ENCODE peak calls at places on chromosomes 12 and 14, in eight cellular contexts. One of them, this sample, is unnamed.

GRCh38 chr12:64016521-64016920 is 172.0 kb downstream of the SRGAP1 start:
- DNase-seq in astrocyte of the spinal cord: no peak
- DNase-seq in pancreas: no peak
- DNase-seq in fibroblast of mammary gland: no peak
- DNase-seq in ovary: no peak
- DNase-seq in AG04449: no peak
- DNase-seq in uterus: no peak
- DNase-seq in MG63: no peak
- DNase-seq in this sample: no peak

GRCh38 chr12:117671734-117672133 is 297.1 kb downstream of the KSR2 start:
- DNase-seq in astrocyte of the spinal cord: peak
- DNase-seq in pancreas: peak
- DNase-seq in ovary: no peak
- DNase-seq in fibroblast of mammary gland: peak
- DNase-seq in AG04449: no peak
- DNase-seq in uterus: no peak
- DNase-seq in MG63: peak
- DNase-seq in this sample: peak

GRCh38 chr12:85781751-85782150 is 54.5 kb downstream of the RASSF9 start:
- DNase-seq in uterus: no peak
- DNase-seq in pancreas: no peak
- DNase-seq in MG63: no peak
- DNase-seq in astrocyte of the spinal cord: no peak
- DNase-seq in ovary: no peak
- DNase-seq in AG04449: no peak
- DNase-seq in fibroblast of mammary gland: no peak
- DNase-seq in this sample: no peak

GRCh38 chr14:51293149-51293925 is 53.3 kb downstream of the TMX1 start:
- DNase-seq in astrocyte of the spinal cord: peak
- DNase-seq in pancreas: no peak
- DNase-seq in ovary: no peak
- DNase-seq in fibroblast of mammary gland: peak
- DNase-seq in MG63: peak
- DNase-seq in uterus: peak
- DNase-seq in AG04449: peak
- DNase-seq in this sample: no peak

GRCh38 chr12:79531547-79531946 is 159.2 kb downstream of the PAWR start:
- DNase-seq in MG63: no peak
- DNase-seq in pancreas: no peak
- DNase-seq in ovary: no peak
- DNase-seq in AG04449: no peak
- DNase-seq in fibroblast of mammary gland: no peak
- DNase-seq in uterus: no peak
- DNase-seq in astrocyte of the spinal cord: peak
- DNase-seq in this sample: peak

GRCh38 chr12:47004634-47005033 is 74.8 kb upstream of the PCED1B start:
- DNase-seq in pancreas: no peak
- DNase-seq in uterus: no peak
- DNase-seq in AG04449: no peak
- DNase-seq in fibroblast of mammary gland: no peak
- DNase-seq in astrocyte of the spinal cord: no peak
- DNase-seq in ovary: no peak
- DNase-seq in MG63: no peak
- DNase-seq in this sample: no peak

GRCh38 chr14:53441789-53442188 is 288.7 kb upstream of the DDHD1 start:
- DNase-seq in uterus: no peak
- DNase-seq in MG63: no peak
- DNase-seq in pancreas: no peak
- DNase-seq in ovary: no peak
- DNase-seq in astrocyte of the spinal cord: no peak
- DNase-seq in AG04449: no peak
- DNase-seq in fibroblast of mammary gland: no peak
- DNase-seq in this sample: no peak

GRCh38 chr12:27143676-27144075 is 61.3 kb upstream of the C12orf71 start:
- DNase-seq in astrocyte of the spinal cord: peak
- DNase-seq in ovary: no peak
- DNase-seq in MG63: no peak
- DNase-seq in pancreas: no peak
- DNase-seq in uterus: no peak
- DNase-seq in AG04449: no peak
- DNase-seq in fibroblast of mammary gland: peak
- DNase-seq in this sample: no peak

GRCh38 chr14:90652626-90653025 is 163.6 kb downstream of the TTC7B start:
- DNase-seq in pancreas: no peak
- DNase-seq in AG04449: no peak
- DNase-seq in astrocyte of the spinal cord: no peak
- DNase-seq in ovary: no peak
- DNase-seq in fibroblast of mammary gland: no peak
- DNase-seq in uterus: no peak
- DNase-seq in MG63: no peak
- DNase-seq in this sample: no peak

GRCh38 chr12:6039894-6040601 is 84.4 kb downstream of the VWF start:
- DNase-seq in ovary: peak
- DNase-seq in pancreas: no peak
- DNase-seq in AG04449: no peak
- DNase-seq in uterus: peak
- DNase-seq in astrocyte of the spinal cord: peak
- DNase-seq in MG63: peak
- DNase-seq in fibroblast of mammary gland: peak
- DNase-seq in this sample: peak

GRCh38 chr12:89250648-89251047 is 101.7 kb downstream of the DUSP6 start:
- DNase-seq in fibroblast of mammary gland: peak
- DNase-seq in AG04449: no peak
- DNase-seq in ovary: no peak
- DNase-seq in pancreas: no peak
- DNase-seq in astrocyte of the spinal cord: no peak
- DNase-seq in uterus: no peak
- DNase-seq in MG63: no peak
- DNase-seq in this sample: no peak

GRCh38 chr12:123269980-123270379 is 1.7 kb downstream of the CDK2AP1 start:
- DNase-seq in fibroblast of mammary gland: peak
- DNase-seq in pancreas: peak
- DNase-seq in AG04449: no peak
- DNase-seq in astrocyte of the spinal cord: no peak
- DNase-seq in MG63: no peak
- DNase-seq in uterus: no peak
- DNase-seq in ovary: no peak
- DNase-seq in this sample: peak

GRCh38 chr12:49507139-49507538 is 31.7 kb upstream of the KCNH3 start:
- DNase-seq in AG04449: peak
- DNase-seq in fibroblast of mammary gland: peak
- DNase-seq in MG63: no peak
- DNase-seq in pancreas: no peak
- DNase-seq in astrocyte of the spinal cord: peak
- DNase-seq in uterus: no peak
- DNase-seq in ovary: no peak
- DNase-seq in this sample: peak

GRCh38 chr14:70771781-70772212 is 37.5 kb downstream of the MAP3K9 start:
- DNase-seq in pancreas: no peak
- DNase-seq in fibroblast of mammary gland: no peak
- DNase-seq in AG04449: no peak
- DNase-seq in ovary: no peak
- DNase-seq in astrocyte of the spinal cord: peak
- DNase-seq in MG63: peak
- DNase-seq in uterus: no peak
- DNase-seq in this sample: no peak

GRCh38 chr14:68523326-68523610 is 269.6 kb downstream of the ZFP36L1 start:
- DNase-seq in MG63: no peak
- DNase-seq in pancreas: no peak
- DNase-seq in uterus: no peak
- DNase-seq in fibroblast of mammary gland: no peak
- DNase-seq in ovary: peak
- DNase-seq in astrocyte of the spinal cord: no peak
- DNase-seq in AG04449: no peak
- DNase-seq in this sample: no peak

GRCh38 chr12:118065380-118065779 is 4.4 kb upstream of the WSB2 start:
- DNase-seq in astrocyte of the spinal cord: no peak
- DNase-seq in uterus: no peak
- DNase-seq in MG63: no peak
- DNase-seq in ovary: no peak
- DNase-seq in pancreas: no peak
- DNase-seq in fibroblast of mammary gland: no peak
- DNase-seq in AG04449: no peak
- DNase-seq in this sample: no peak

GRCh38 chr12:7155471-7156034 is 25.4 kb downstream of the CLSTN3 start:
- DNase-seq in pancreas: peak
- DNase-seq in MG63: no peak
- DNase-seq in ovary: no peak
- DNase-seq in uterus: no peak
- DNase-seq in astrocyte of the spinal cord: no peak
- DNase-seq in AG04449: no peak
- DNase-seq in fibroblast of mammary gland: no peak
- DNase-seq in this sample: no peak

GRCh38 chr12:132030367-132031038 is 80.8 kb downstream of the EP400 start:
- DNase-seq in astrocyte of the spinal cord: peak
- DNase-seq in MG63: peak
- DNase-seq in ovary: no peak
- DNase-seq in fibroblast of mammary gland: peak
- DNase-seq in uterus: no peak
- DNase-seq in AG04449: no peak
- DNase-seq in pancreas: no peak
- DNase-seq in this sample: no peak

GRCh38 chr12:87728936-87729593 is 300.1 kb downstream of the C12orf50 start:
- DNase-seq in uterus: no peak
- DNase-seq in astrocyte of the spinal cord: peak
- DNase-seq in ovary: no peak
- DNase-seq in fibroblast of mammary gland: no peak
- DNase-seq in AG04449: peak
- DNase-seq in MG63: no peak
- DNase-seq in pancreas: no peak
- DNase-seq in this sample: no peak

GRCh38 chr12:3201741-3202500 is 124.7 kb downstream of the TSPAN9 start:
- DNase-seq in MG63: no peak
- DNase-seq in ovary: no peak
- DNase-seq in uterus: no peak
- DNase-seq in fibroblast of mammary gland: peak
- DNase-seq in pancreas: no peak
- DNase-seq in astrocyte of the spinal cord: no peak
- DNase-seq in AG04449: no peak
- DNase-seq in this sample: peak

DNA sequence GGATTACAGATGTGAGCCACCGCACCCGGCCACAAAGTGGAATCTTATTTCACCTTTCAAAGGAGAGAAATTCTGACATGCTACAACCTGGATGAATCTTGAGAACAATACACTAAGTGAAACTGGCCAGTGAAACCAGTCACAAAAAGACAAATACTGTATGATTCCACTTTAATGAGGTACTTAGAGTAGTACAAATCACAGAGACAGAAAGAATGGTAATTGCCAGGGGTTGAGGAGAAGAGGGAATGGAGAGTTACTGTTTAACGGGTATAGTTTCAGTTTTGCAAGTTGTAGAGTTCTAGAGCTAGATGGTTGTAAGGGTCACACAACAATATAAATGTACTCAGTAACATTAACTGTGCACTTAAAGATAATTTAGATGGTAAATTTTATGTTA is 33.4 kb downstream of the ADIPOR2 start:
- DNase-seq in fibroblast of mammary gland: no peak
- DNase-seq in MG63: no peak
- DNase-seq in uterus: no peak
- DNase-seq in ovary: no peak
- DNase-seq in pancreas: no peak
- DNase-seq in AG04449: no peak
- DNase-seq in astrocyte of the spinal cord: no peak
- DNase-seq in this sample: no peak
- H3K4me3 ChIP-seq in fibroblast of mammary gland: no peak
- H3K4me3 ChIP-seq in MG63: no peak
- H3K4me3 ChIP-seq in uterus: no peak
- H3K4me3 ChIP-seq in ovary: no peak
- H3K4me3 ChIP-seq in pancreas: no peak
- H3K4me3 ChIP-seq in AG04449: no peak
- H3K4me3 ChIP-seq in astrocyte of the spinal cord: no peak
- H3K4me3 ChIP-seq in this sample: no peak

DNA sequence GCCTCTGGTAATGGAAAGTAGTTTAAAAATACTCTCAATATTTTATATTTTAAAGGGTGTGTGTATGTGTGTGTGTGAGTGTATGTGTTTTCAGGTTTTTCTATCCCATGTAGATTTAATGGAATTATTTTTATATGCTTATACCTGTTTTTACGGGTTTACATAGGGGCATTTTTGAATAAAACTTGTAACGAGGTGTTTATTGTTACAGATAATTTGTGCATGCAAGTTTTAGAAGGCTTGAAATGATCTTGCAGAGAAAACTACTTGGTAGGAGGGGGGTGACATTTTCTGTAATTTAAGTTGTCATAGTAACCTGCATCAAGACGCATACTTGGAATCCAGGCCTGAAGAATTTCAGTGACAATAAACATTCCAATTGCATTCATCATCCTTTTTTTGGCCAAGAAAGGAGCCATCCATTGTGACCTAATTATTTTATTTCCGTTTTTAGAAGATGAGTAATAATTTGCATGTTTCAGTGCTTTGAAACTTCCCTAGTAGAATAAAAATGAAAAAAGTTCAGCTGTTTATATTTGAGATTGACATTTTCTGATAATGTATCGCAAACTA is 39.0 kb downstream of the RASSF8 start:
- DNase-seq in fibroblast of mammary gland: peak
- DNase-seq in AG04449: peak
- DNase-seq in uterus: no peak
- DNase-seq in MG63: no peak
- DNase-seq in astrocyte of the spinal cord: peak
- DNase-seq in ovary: no peak
- DNase-seq in pancreas: no peak
- DNase-seq in this sample: peak
- H3K4me3 ChIP-seq in fibroblast of mammary gland: no peak
- H3K4me3 ChIP-seq in AG04449: no peak
- H3K4me3 ChIP-seq in uterus: no peak
- H3K4me3 ChIP-seq in MG63: no peak
- H3K4me3 ChIP-seq in astrocyte of the spinal cord: no peak
- H3K4me3 ChIP-seq in ovary: no peak
- H3K4me3 ChIP-seq in pancreas: no peak
- H3K4me3 ChIP-seq in this sample: no peak

DNA sequence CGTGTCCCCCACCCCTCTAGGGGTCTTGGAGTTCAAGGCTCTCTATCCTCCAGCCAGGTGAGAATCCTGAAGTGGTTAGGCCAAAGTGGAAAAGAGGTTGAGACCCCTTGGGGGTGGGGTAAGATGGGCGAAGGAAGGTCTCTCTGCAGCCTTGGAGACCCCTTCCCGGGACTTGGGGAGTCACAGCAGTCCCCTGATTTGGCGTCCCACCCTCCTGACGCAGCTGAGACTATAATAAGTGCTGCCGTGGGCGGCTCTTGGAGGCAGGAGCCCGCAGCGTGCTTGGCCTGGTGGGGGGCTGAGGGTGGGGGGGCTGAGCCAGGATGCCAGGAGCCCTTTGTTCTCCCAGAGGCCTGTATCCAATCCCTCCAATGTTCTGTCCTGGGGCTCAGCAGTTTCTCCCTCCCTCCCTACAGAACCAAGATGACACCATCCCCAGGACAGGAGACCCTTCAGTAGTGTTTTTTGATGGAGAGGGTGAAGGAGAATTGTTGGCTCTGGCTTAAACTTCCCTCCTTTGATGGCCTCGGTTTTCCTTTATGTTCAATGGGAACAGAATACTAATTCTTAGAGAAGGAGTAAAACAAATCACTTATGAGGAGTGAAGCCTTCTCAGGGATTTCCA is 1.5 kb upstream of the AGAP2 start:
- DNase-seq in fibroblast of mammary gland: no peak
- DNase-seq in astrocyte of the spinal cord: no peak
- DNase-seq in MG63: no peak
- DNase-seq in AG04449: no peak
- DNase-seq in uterus: no peak
- DNase-seq in ovary: no peak
- DNase-seq in pancreas: no peak
- DNase-seq in this sample: no peak
- H3K4me3 ChIP-seq in fibroblast of mammary gland: no peak
- H3K4me3 ChIP-seq in astrocyte of the spinal cord: no peak
- H3K4me3 ChIP-seq in MG63: no peak
- H3K4me3 ChIP-seq in AG04449: no peak
- H3K4me3 ChIP-seq in uterus: no peak
- H3K4me3 ChIP-seq in ovary: no peak
- H3K4me3 ChIP-seq in pancreas: no peak
- H3K4me3 ChIP-seq in this sample: no peak

GRCh38 chr12:31301311-31301710 is 24.6 kb downstream of the SINHCAF start:
- DNase-seq in ovary: no peak
- DNase-seq in astrocyte of the spinal cord: no peak
- DNase-seq in pancreas: no peak
- DNase-seq in AG04449: no peak
- DNase-seq in fibroblast of mammary gland: no peak
- DNase-seq in uterus: no peak
- DNase-seq in MG63: no peak
- DNase-seq in this sample: no peak
- H3K4me3 ChIP-seq in ovary: no peak
- H3K4me3 ChIP-seq in astrocyte of the spinal cord: no peak
- H3K4me3 ChIP-seq in pancreas: no peak
- H3K4me3 ChIP-seq in AG04449: no peak
- H3K4me3 ChIP-seq in fibroblast of mammary gland: no peak
- H3K4me3 ChIP-seq in uterus: no peak
- H3K4me3 ChIP-seq in MG63: no peak
- H3K4me3 ChIP-seq in this sample: no peak

This sample was measured in SJCRH30.